ENCODE peak calls at places on chromosomes 16 and 17, in five cellular contexts. One of them, this sample, is unnamed.

GRCh38 chr17:49610883-49611584 is 35.4 kb downstream of the NXPH3 start:
- DNase-seq in lower lobe of right lung: no peak
- DNase-seq in GM23248: no peak
- DNase-seq in Panc1: no peak
- DNase-seq in left ventricle myocardium inferior: no peak
- DNase-seq in this sample: no peak

GRCh38 chr17:46056800-46057304 is 57.8 kb downstream of the STH start:
- DNase-seq in left ventricle myocardium inferior: no peak
- DNase-seq in lower lobe of right lung: no peak
- DNase-seq in Panc1: no peak
- DNase-seq in GM23248: peak
- DNase-seq in this sample: peak

GRCh38 chr16:74651841-74652240 is 14.8 kb downstream of the RFWD3 start:
- DNase-seq in Panc1: no peak
- DNase-seq in GM23248: no peak
- DNase-seq in lower lobe of right lung: no peak
- DNase-seq in left ventricle myocardium inferior: no peak
- DNase-seq in this sample: peak

GRCh38 chr16:20153444-20153843 is 79.8 kb upstream of the GPR139 start:
- DNase-seq in GM23248: no peak
- DNase-seq in Panc1: no peak
- DNase-seq in left ventricle myocardium inferior: no peak
- DNase-seq in lower lobe of right lung: no peak
- DNase-seq in this sample: no peak

GRCh38 chr16:76946879-76947278 is 244.1 kb upstream of the MON1B start:
- DNase-seq in GM23248: peak
- DNase-seq in Panc1: no peak
- DNase-seq in left ventricle myocardium inferior: no peak
- DNase-seq in lower lobe of right lung: no peak
- DNase-seq in this sample: peak

GRCh38 chr17:42623732-42624596 is 14.5 kb downstream of the TUBG1 start:
- DNase-seq in left ventricle myocardium inferior: no peak
- DNase-seq in Panc1: no peak
- DNase-seq in GM23248: no peak
- DNase-seq in lower lobe of right lung: no peak
- DNase-seq in this sample: peak

GRCh38 chr16:13560151-13560550 is 359.8 kb upstream of the ERCC4 start:
- DNase-seq in left ventricle myocardium inferior: no peak
- DNase-seq in Panc1: no peak
- DNase-seq in GM23248: no peak
- DNase-seq in lower lobe of right lung: no peak
- DNase-seq in this sample: no peak

GRCh38 chr17:69967910-69968411 is 107.1 kb upstream of the KCNJ16 start:
- DNase-seq in GM23248: peak
- DNase-seq in left ventricle myocardium inferior: no peak
- DNase-seq in lower lobe of right lung: no peak
- DNase-seq in Panc1: no peak
- DNase-seq in this sample: no peak

GRCh38 chr16:69057400-69058378 is 47.8 kb upstream of the HAS3 start:
- DNase-seq in left ventricle myocardium inferior: no peak
- DNase-seq in lower lobe of right lung: no peak
- DNase-seq in Panc1: peak
- DNase-seq in GM23248: peak
- DNase-seq in this sample: peak

GRCh38 chr17:42409467-42410351 is 13.3 kb downstream of the CAVIN1 start:
- DNase-seq in GM23248: peak
- DNase-seq in lower lobe of right lung: peak
- DNase-seq in Panc1: no peak
- DNase-seq in left ventricle myocardium inferior: peak
- DNase-seq in this sample: peak

GRCh38 chr16:56520251-56520577 is 390 bp upstream of the BBS2 start:
- DNase-seq in lower lobe of right lung: no peak
- DNase-seq in GM23248: no peak
- DNase-seq in Panc1: no peak
- DNase-seq in left ventricle myocardium inferior: no peak
- DNase-seq in this sample: no peak

GRCh38 chr17:78343099-78343432 is 16.8 kb downstream of the SOCS3 start:
- DNase-seq in GM23248: peak
- DNase-seq in lower lobe of right lung: peak
- DNase-seq in Panc1: no peak
- DNase-seq in left ventricle myocardium inferior: peak
- DNase-seq in this sample: no peak

GRCh38 chr16:29925805-29926674 is at the start of gene KCTD13:
- DNase-seq in left ventricle myocardium inferior: peak
- DNase-seq in Panc1: no peak
- DNase-seq in GM23248: peak
- DNase-seq in lower lobe of right lung: peak
- DNase-seq in this sample: no peak

GRCh38 chr17:66466933-66467367 is 164.5 kb downstream of the PRKCA start:
- DNase-seq in lower lobe of right lung: no peak
- DNase-seq in Panc1: peak
- DNase-seq in left ventricle myocardium inferior: no peak
- DNase-seq in GM23248: peak
- DNase-seq in this sample: peak

GRCh38 chr17:29566473-29567361 is at the start of gene ABHD15:
- DNase-seq in left ventricle myocardium inferior: peak
- DNase-seq in GM23248: peak
- DNase-seq in lower lobe of right lung: peak
- DNase-seq in Panc1: no peak
- DNase-seq in this sample: no peak

GRCh38 chr16:2530629-2531318 is 434 bp downstream of the CEMP1 start:
- DNase-seq in GM23248: no peak
- DNase-seq in left ventricle myocardium inferior: no peak
- DNase-seq in Panc1: no peak
- DNase-seq in lower lobe of right lung: no peak
- DNase-seq in this sample: no peak

GRCh38 chr17:44921122-44921882 is 6.0 kb upstream of the GFAP start:
- DNase-seq in GM23248: no peak
- DNase-seq in left ventricle myocardium inferior: peak
- DNase-seq in lower lobe of right lung: peak
- DNase-seq in Panc1: no peak
- DNase-seq in this sample: no peak

GRCh38 chr17:50055055-50055425 is 870 bp upstream of the ITGA3 start:
- DNase-seq in Panc1: no peak
- DNase-seq in lower lobe of right lung: peak
- DNase-seq in GM23248: peak
- DNase-seq in left ventricle myocardium inferior: no peak
- DNase-seq in this sample: peak

GRCh38 chr16:47511882-47512281 is 50.8 kb downstream of the PHKB start:
- DNase-seq in left ventricle myocardium inferior: no peak
- DNase-seq in GM23248: no peak
- DNase-seq in lower lobe of right lung: no peak
- DNase-seq in Panc1: no peak
- DNase-seq in this sample: no peak

GRCh38 chr16:11800385-11800718 is 3.3 kb upstream of the ZC3H7A start:
- DNase-seq in Panc1: no peak
- DNase-seq in left ventricle myocardium inferior: no peak
- DNase-seq in GM23248: no peak
- DNase-seq in lower lobe of right lung: no peak
- DNase-seq in this sample: no peak

GRCh38 chr16:27824786-27825185 is 238.7 kb downstream of the GSG1L start:
- DNase-seq in lower lobe of right lung: no peak
- DNase-seq in GM23248: no peak
- DNase-seq in Panc1: no peak
- DNase-seq in left ventricle myocardium inferior: no peak
- DNase-seq in this sample: no peak

GRCh38 chr16:83793179-83793578 is 14.6 kb upstream of the HSBP1 start:
- DNase-seq in GM23248: no peak
- DNase-seq in Panc1: no peak
- DNase-seq in lower lobe of right lung: no peak
- DNase-seq in left ventricle myocardium inferior: no peak
- DNase-seq in this sample: no peak

GRCh38 chr17:32488177-32488542 is 1.4 kb downstream of the CDK5R1 start:
- DNase-seq in Panc1: no peak
- DNase-seq in lower lobe of right lung: peak
- DNase-seq in GM23248: no peak
- DNase-seq in left ventricle myocardium inferior: no peak
- DNase-seq in this sample: no peak
- H3K27ac ChIP-seq in Panc1: no peak
- H3K27ac ChIP-seq in lower lobe of right lung: no peak
- H3K27ac ChIP-seq in GM23248: no peak
- H3K27ac ChIP-seq in left ventricle myocardium inferior: no peak
- H3K27ac ChIP-seq in this sample: peak

GRCh38 chr16:65002265-65002664 is 119.6 kb downstream of the CDH11 start:
- DNase-seq in left ventricle myocardium inferior: no peak
- DNase-seq in GM23248: peak
- DNase-seq in Panc1: no peak
- DNase-seq in lower lobe of right lung: no peak
- DNase-seq in this sample: no peak

GRCh38 chr16:64993464-64993863 is 128.4 kb downstream of the CDH11 start:
- DNase-seq in Panc1: no peak
- DNase-seq in GM23248: no peak
- DNase-seq in lower lobe of right lung: no peak
- DNase-seq in left ventricle myocardium inferior: no peak
- DNase-seq in this sample: no peak

GRCh38 chr16:64997121-64997520 is 124.7 kb downstream of the CDH11 start:
- DNase-seq in lower lobe of right lung: no peak
- DNase-seq in GM23248: no peak
- DNase-seq in left ventricle myocardium inferior: no peak
- DNase-seq in Panc1: no peak
- DNase-seq in this sample: no peak

GRCh38 chr16:65000654-65001053 is 121.2 kb downstream of the CDH11 start:
- DNase-seq in lower lobe of right lung: no peak
- DNase-seq in GM23248: no peak
- DNase-seq in Panc1: no peak
- DNase-seq in left ventricle myocardium inferior: no peak
- DNase-seq in this sample: no peak

DNA sequence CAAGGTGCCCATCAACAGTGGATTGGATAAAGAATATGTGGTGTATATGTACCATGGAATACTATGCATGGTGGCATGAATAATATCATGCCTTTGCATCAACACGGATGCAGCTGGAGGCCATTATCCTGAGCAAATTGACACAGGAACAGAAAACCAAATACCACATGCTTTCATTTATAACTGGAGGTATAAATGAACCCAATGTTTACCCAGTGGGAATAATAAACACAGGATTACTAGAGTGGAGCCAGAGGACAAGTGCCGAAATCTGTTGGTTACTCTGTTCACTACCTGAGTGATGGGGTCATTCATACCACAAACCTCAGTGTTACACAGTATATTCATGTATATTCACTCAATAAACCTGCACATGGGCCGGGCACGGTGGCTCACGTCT is 125.2 kb downstream of the CDH11 start:
- DNase-seq in Panc1: no peak
- DNase-seq in GM23248: no peak
- DNase-seq in left ventricle myocardium inferior: no peak
- DNase-seq in lower lobe of right lung: no peak
- DNase-seq in this sample: no peak
- H3K27ac ChIP-seq in Panc1: no peak
- H3K27ac ChIP-seq in GM23248: no peak
- H3K27ac ChIP-seq in left ventricle myocardium inferior: no peak
- H3K27ac ChIP-seq in lower lobe of right lung: no peak
- H3K27ac ChIP-seq in this sample: no peak

GRCh38 chr16:71210-71539 is 1.3 kb downstream of the RHBDF1 start:
- DNase-seq in Panc1: no peak
- DNase-seq in GM23248: no peak
- DNase-seq in lower lobe of right lung: no peak
- DNase-seq in left ventricle myocardium inferior: no peak
- DNase-seq in this sample: no peak

GRCh38 chr16:67183-67791 is 5.1 kb downstream of the RHBDF1 start:
- DNase-seq in lower lobe of right lung: peak
- DNase-seq in GM23248: no peak
- DNase-seq in Panc1: no peak
- DNase-seq in left ventricle myocardium inferior: peak
- DNase-seq in this sample: no peak

GRCh38 chr16:67884-68789 is 4.3 kb downstream of the RHBDF1 start:
- DNase-seq in lower lobe of right lung: peak
- DNase-seq in left ventricle myocardium inferior: peak
- DNase-seq in GM23248: peak
- DNase-seq in Panc1: no peak
- DNase-seq in this sample: no peak

GRCh38 chr16:71540-72341 is 690 bp downstream of the RHBDF1 start:
- DNase-seq in lower lobe of right lung: peak
- DNase-seq in GM23248: peak
- DNase-seq in left ventricle myocardium inferior: peak
- DNase-seq in Panc1: no peak
- DNase-seq in this sample: no peak

GRCh38 chr16:69181-69580 is 3.2 kb downstream of the RHBDF1 start:
- DNase-seq in GM23248: no peak
- DNase-seq in lower lobe of right lung: no peak
- DNase-seq in Panc1: no peak
- DNase-seq in left ventricle myocardium inferior: peak
- DNase-seq in this sample: no peak
- H3K27ac ChIP-seq in GM23248: no peak
- H3K27ac ChIP-seq in lower lobe of right lung: no peak
- H3K27ac ChIP-seq in Panc1: no peak
- H3K27ac ChIP-seq in left ventricle myocardium inferior: peak
- H3K27ac ChIP-seq in this sample: no peak

GRCh38 chr17:81726004-81726403 is 13.9 kb downstream of the SLC25A10 start:
- DNase-seq in lower lobe of right lung: peak
- DNase-seq in left ventricle myocardium inferior: no peak
- DNase-seq in GM23248: no peak
- DNase-seq in Panc1: no peak
- DNase-seq in this sample: no peak
- H3K27ac ChIP-seq in lower lobe of right lung: no peak
- H3K27ac ChIP-seq in left ventricle myocardium inferior: no peak
- H3K27ac ChIP-seq in GM23248: no peak
- H3K27ac ChIP-seq in Panc1: no peak
- H3K27ac ChIP-seq in this sample: no peak